ENCODE peak calls at places on chromosome 20, in nine cellular contexts. V, F, B, X, P, O, M, D and J are unnamed samples.

GRCh38 chr20:10971096-10971495 is 297.3 kb upstream of the JAG1 start:
- DNase-seq in V (peak; percentile 5), F (no peak), B (no peak), X (no peak), P (no peak), O (no peak), M (peak; percentile 19), D (no peak), J (no peak)

GRCh38 chr20:58127731-58128130 is 100.7 kb downstream of the ANKRD60 start:
- DNase-seq in V (peak; percentile 98), F (no peak), B (no peak), X (no peak), P (no peak), O (no peak), M (peak; percentile 100), D (no peak), J (no peak)

GRCh38 chr20:14526891-14527290 is 189.5 kb upstream of the FLRT3 start:
- DNase-seq in V (no peak), F (no peak), B (no peak), X (no peak), P (no peak), O (no peak), M (no peak), D (no peak), J (no peak)

GRCh38 chr20:47453167-47453782 is 48.4 kb upstream of the NCOA3 start:
- DNase-seq in V (peak; percentile 86), F (no peak), B (no peak), X (no peak), P (no peak), O (no peak), M (peak; percentile 96), D (peak; percentile 50), J (no peak)

GRCh38 chr20:62303327-62304226 is 780 bp downstream of the ADRM1 start:
- DNase-seq in V (no peak), F (peak; percentile 44), B (no peak), X (peak; percentile 79), P (no peak), O (no peak), M (peak; percentile 25), D (no peak), J (peak; percentile 19)

GRCh38 chr20:24135786-24136185 is 147.2 kb upstream of the GGTLC1 start:
- DNase-seq in V (no peak), F (no peak), B (no peak), X (no peak), P (no peak), O (no peak), M (no peak), D (no peak), J (no peak)

GRCh38 chr20:12695937-12696336 is 312.8 kb upstream of the SPTLC3 start:
- DNase-seq in V (no peak), F (no peak), B (peak; percentile 64), X (no peak), P (no peak), O (no peak), M (no peak), D (no peak), J (no peak)

GRCh38 chr20:24303393-24303792 is 166.0 kb upstream of the SYNDIG1 start:
- DNase-seq in V (no peak), F (peak; percentile 10), B (no peak), X (no peak), P (no peak), O (no peak), M (peak; percentile 23), D (no peak), J (peak; percentile 64)

DNA sequence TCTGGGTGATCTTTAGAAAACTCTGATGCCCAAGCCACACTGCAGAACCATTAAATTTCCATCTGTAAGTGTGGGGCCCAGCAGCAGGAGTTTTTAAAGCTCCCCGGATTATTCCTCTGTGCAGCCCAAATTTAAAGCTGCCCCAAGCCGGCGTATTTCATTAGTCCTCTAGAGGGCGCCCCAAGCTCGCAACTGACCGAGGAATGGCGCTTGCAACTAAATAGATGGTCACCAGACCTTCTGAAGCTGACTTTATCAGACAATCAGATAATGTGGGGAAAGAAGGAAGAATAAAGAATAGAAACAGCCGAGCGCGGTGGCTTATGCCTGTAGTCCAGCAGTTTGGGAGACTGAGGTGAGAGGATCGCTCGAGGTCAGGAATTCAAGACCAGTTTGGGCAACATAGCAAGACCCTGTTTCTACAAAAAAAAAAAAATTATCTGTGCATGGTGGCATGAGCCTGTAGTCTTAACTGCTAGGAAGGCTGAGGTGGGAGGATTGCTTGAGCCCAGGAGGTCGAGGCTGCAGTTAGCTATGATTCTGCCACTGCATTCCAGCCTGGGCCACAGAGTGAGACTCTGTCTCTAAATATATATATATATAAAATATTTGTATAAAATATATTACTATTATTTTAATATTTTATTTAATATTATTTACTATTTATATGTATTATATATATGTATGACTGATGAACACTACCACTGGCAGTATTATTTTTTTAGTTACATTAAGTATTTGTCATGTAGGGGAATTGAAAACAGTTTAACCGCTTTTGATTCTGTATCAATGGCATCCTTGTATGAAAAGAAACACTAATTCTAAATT is 56.0 kb downstream of the OTOR start:
- DNase-seq in V (peak; percentile 11), F (peak; percentile 82), B (peak; percentile 91), X (peak; percentile 54), P (peak; percentile 65), O (peak; percentile 46), M (peak; percentile 77), D (peak; percentile 51), J (peak; percentile 79)
- TF ChIP-seq CTCF in V (peak; percentile 78), F (peak; percentile 96), B (peak; percentile 93), X (peak; percentile 90), P (peak; percentile 72), O (peak; percentile 65), M (peak; percentile 97), D (peak; percentile 91), J (peak; percentile 66)

GRCh38 chr20:53829086-53829703 is 235.6 kb upstream of the ZNF217 start:
- DNase-seq in V (peak; percentile 96), F (no peak), B (no peak), X (peak; percentile 15), P (no peak), O (no peak), M (peak; percentile 99), D (peak; percentile 77), J (no peak)

GRCh38 chr20:53828673-53829085 is 235.0 kb upstream of the ZNF217 start:
- DNase-seq in V (peak; percentile 91), F (peak; percentile 26), B (peak; percentile 52), X (peak; percentile 28), P (no peak), O (no peak), M (peak; percentile 93), D (peak; percentile 60), J (no peak)

GRCh38 chr20:53827996-53828672 is 234.5 kb upstream of the ZNF217 start:
- DNase-seq in V (peak; percentile 96), F (no peak), B (no peak), X (peak; percentile 12), P (no peak), O (no peak), M (peak; percentile 98), D (no peak), J (no peak)

GRCh38 chr20:53831228-53831627 is 237.6 kb upstream of the ZNF217 start:
- DNase-seq in V (no peak), F (no peak), B (no peak), X (peak; percentile 26), P (no peak), O (no peak), M (no peak), D (no peak), J (no peak)

DNA sequence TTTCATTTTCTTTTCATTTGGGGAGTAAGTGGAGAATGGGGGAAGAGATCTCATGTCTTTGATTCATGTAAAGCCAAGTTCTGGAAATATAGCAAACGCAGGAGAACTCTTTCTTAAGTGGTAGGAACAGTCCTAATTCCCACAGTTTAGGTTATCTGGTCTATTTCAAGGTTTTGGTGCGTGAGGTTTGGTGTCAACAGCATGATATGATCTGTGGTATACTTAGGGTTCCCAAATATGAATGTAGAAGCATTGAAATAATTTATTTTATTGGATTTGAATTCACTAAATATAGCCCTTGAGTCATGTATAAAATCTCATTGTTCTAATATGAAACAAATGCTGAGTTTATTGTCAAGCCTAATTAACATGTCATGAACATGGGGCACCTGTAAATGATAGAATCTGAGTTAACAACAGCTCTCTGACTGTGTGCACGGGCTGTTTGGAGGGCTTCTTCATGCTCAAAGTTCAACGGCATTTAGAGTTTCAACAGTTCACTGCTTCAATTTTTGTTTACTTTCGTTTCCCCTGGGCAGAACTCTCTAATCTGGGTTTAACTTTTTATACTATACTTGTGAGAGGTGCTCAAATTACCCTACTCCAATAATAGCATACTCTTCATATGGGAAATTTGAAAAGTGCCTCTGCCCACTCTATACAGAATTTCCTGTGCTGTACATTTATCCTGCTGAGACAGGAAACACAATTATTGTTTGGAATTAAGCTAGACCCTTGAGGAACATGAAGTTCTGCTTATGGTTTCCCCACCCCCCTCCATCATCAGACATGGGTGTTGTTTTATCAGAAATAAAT is 236.3 kb upstream of the ZNF217 start:
- DNase-seq in V (peak; percentile 64), F (no peak), B (no peak), X (peak; percentile 60), P (no peak), O (no peak), M (peak; percentile 74), D (no peak), J (no peak)
- H3K27ac ChIP-seq in V (peak overlapping the region; percentile 100), F (no peak overlapping the region), B (no peak overlapping the region), X (peak overlapping the region; percentile 82), P (peak overlapping the region; percentile 48), O (peak overlapping the region; percentile 89), M (peak overlapping the region; percentile 93), D (peak overlapping the region; percentile 97), J (no peak overlapping the region)

GRCh38 chr20:18614244-18614643 is 26.4 kb downstream of the DTD1 start:
- DNase-seq in V (no peak), F (no peak), B (no peak), X (no peak), P (no peak), O (no peak), M (no peak), D (no peak), J (no peak)

GRCh38 chr20:18609741-18610140 is 21.9 kb downstream of the DTD1 start:
- DNase-seq in V (no peak), F (no peak), B (no peak), X (no peak), P (no peak), O (no peak), M (no peak), D (no peak), J (no peak)

GRCh38 chr20:18611492-18611891 is 23.6 kb downstream of the DTD1 start:
- DNase-seq in V (no peak), F (no peak), B (peak; percentile 51), X (no peak), P (no peak), O (no peak), M (no peak), D (no peak), J (no peak)

GRCh38 chr20:18615020-18615652 is 27.3 kb downstream of the DTD1 start:
- DNase-seq in V (no peak), F (no peak), B (no peak), X (no peak), P (no peak), O (no peak), M (no peak), D (no peak), J (no peak)

DNA sequence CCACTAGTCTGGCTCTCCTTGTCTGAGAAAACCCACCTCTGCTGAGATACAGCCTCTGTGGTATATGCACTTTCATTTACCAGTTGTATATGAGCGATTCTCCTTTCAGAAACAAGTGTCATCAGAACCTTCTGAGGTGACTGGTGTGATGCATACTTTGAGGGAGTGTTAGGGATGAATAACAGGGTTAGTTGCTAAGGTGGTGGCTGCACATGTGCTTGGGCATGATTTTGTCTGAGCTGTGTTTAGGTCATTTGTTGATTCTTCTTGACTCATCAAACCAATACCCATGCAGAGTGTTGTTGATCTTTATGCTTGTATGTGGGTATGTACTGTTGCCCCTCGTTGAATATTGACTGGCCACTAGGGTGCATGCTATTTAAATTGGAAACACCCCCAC is 25.7 kb downstream of the DTD1 start:
- DNase-seq in V (no peak), F (no peak), B (no peak), X (no peak), P (no peak), O (no peak), M (peak; percentile 80), D (peak; percentile 9), J (no peak)
- TF ChIP-seq CTCF in V (no peak), F (no peak), B (peak; percentile 18), X (no peak), P (no peak), O (no peak), M (peak; percentile 46), D (no peak), J (no peak)

GRCh38 chr20:33124261-33124660 is 43.7 kb upstream of the BPIFA2 start:
- DNase-seq in V (no peak), F (no peak), B (peak; percentile 10), X (peak; percentile 68), P (no peak), O (no peak), M (no peak), D (no peak), J (no peak)
- H3K27ac ChIP-seq in V (no peak overlapping the region), F (no peak overlapping the region), B (no peak overlapping the region), X (no peak overlapping the region), P (no peak overlapping the region), O (no peak overlapping the region), M (no peak overlapping the region), D (no peak overlapping the region), J (no peak overlapping the region)